ENCODE peak calls at places on chromosome 10, in six cellular contexts. One of them, this sample, is unnamed.
A peak's percentile ranks its signal among the peaks of the same experiment; 100 is the strongest.

GRCh38 chr10:73906524-73907447 is 4.1 kb upstream of the PLAU start:
- DNase-seq in SK-N-SH: no peak
- DNase-seq in HCT116: peak; percentile 91
- DNase-seq in IMR-90: peak; percentile 100
- DNase-seq in K562: no peak
- DNase-seq in GM12878: no peak
- DNase-seq in this sample: peak; percentile 78

GRCh38 chr10:1268856-1269255 is 212.7 kb downstream of the WDR37 start:
- DNase-seq in GM12878: no peak
- DNase-seq in HCT116: no peak
- DNase-seq in IMR-90: no peak
- DNase-seq in SK-N-SH: no peak
- DNase-seq in K562: peak; percentile 42
- DNase-seq in this sample: no peak

GRCh38 chr10:114044251-114045070 is 795 bp downstream of the ADRB1 start:
- DNase-seq in GM12878: no peak
- DNase-seq in HCT116: no peak
- DNase-seq in SK-N-SH: peak; percentile 55
- DNase-seq in IMR-90: no peak
- DNase-seq in K562: no peak
- DNase-seq in this sample: no peak

GRCh38 chr10:33631991-33632390 is 297.5 kb upstream of the NRP1 start:
- DNase-seq in GM12878: no peak
- DNase-seq in K562: no peak
- DNase-seq in IMR-90: no peak
- DNase-seq in HCT116: no peak
- DNase-seq in SK-N-SH: no peak
- DNase-seq in this sample: no peak

GRCh38 chr10:131762789-131763696 is 137.8 kb upstream of the PPP2R2D start:
- DNase-seq in HCT116: no peak
- DNase-seq in IMR-90: no peak
- DNase-seq in GM12878: no peak
- DNase-seq in K562: no peak
- DNase-seq in SK-N-SH: no peak
- DNase-seq in this sample: peak; percentile 35

GRCh38 chr10:114881462-114881861 is 56.5 kb upstream of the TRUB1 start:
- DNase-seq in GM12878: no peak
- DNase-seq in HCT116: no peak
- DNase-seq in IMR-90: no peak
- DNase-seq in SK-N-SH: no peak
- DNase-seq in K562: no peak
- DNase-seq in this sample: no peak

GRCh38 chr10:103835121-103836045 is 20.0 kb downstream of the SH3PXD2A start:
- DNase-seq in SK-N-SH: no peak
- DNase-seq in IMR-90: peak; percentile 87
- DNase-seq in HCT116: no peak
- DNase-seq in GM12878: no peak
- DNase-seq in K562: no peak
- DNase-seq in this sample: no peak

GRCh38 chr10:8992009-8992408 is 937.5 kb downstream of the GATA3 start:
- DNase-seq in SK-N-SH: no peak
- DNase-seq in HCT116: no peak
- DNase-seq in IMR-90: no peak
- DNase-seq in K562: no peak
- DNase-seq in GM12878: no peak
- DNase-seq in this sample: no peak

GRCh38 chr10:75654171-75654772 is 222.8 kb downstream of the LRMDA start:
- DNase-seq in HCT116: no peak
- DNase-seq in SK-N-SH: no peak
- DNase-seq in IMR-90: no peak
- DNase-seq in K562: no peak
- DNase-seq in GM12878: no peak
- DNase-seq in this sample: no peak

GRCh38 chr10:28431139-28431538 is 101.8 kb upstream of the WAC start:
- DNase-seq in SK-N-SH: no peak
- DNase-seq in IMR-90: no peak
- DNase-seq in GM12878: no peak
- DNase-seq in HCT116: no peak
- DNase-seq in K562: no peak
- DNase-seq in this sample: no peak

GRCh38 chr10:69959911-69960310 is 92.7 kb upstream of the MACROH2A2 start:
- DNase-seq in HCT116: no peak
- DNase-seq in SK-N-SH: no peak
- DNase-seq in K562: no peak
- DNase-seq in GM12878: no peak
- DNase-seq in IMR-90: no peak
- DNase-seq in this sample: no peak

GRCh38 chr10:3395487-3395886 is 222.9 kb upstream of the PITRM1 start:
- DNase-seq in GM12878: no peak
- DNase-seq in HCT116: no peak
- DNase-seq in K562: no peak
- DNase-seq in IMR-90: no peak
- DNase-seq in SK-N-SH: peak; percentile 82
- DNase-seq in this sample: no peak

GRCh38 chr10:34528320-34528719 is 286.8 kb downstream of the PARD3 start:
- DNase-seq in K562: no peak
- DNase-seq in SK-N-SH: no peak
- DNase-seq in IMR-90: peak; percentile 93
- DNase-seq in GM12878: no peak
- DNase-seq in HCT116: peak; percentile 92
- DNase-seq in this sample: peak; percentile 66

GRCh38 chr10:117226813-117227451 is 14.0 kb upstream of the SLC18A2 start:
- DNase-seq in GM12878: no peak
- DNase-seq in HCT116: peak; percentile 67
- DNase-seq in IMR-90: no peak
- DNase-seq in K562: peak; percentile 59
- DNase-seq in SK-N-SH: peak; percentile 61
- DNase-seq in this sample: peak; percentile 72

GRCh38 chr10:1022413-1022812 is 3.2 kb downstream of the IDI2 start:
- DNase-seq in SK-N-SH: no peak
- DNase-seq in GM12878: no peak
- DNase-seq in HCT116: no peak
- DNase-seq in IMR-90: no peak
- DNase-seq in K562: no peak
- DNase-seq in this sample: no peak

GRCh38 chr10:96833220-96834001 is 1.3 kb downstream of the LCOR start:
- DNase-seq in SK-N-SH: peak; percentile 47
- DNase-seq in K562: no peak
- DNase-seq in IMR-90: peak; percentile 23
- DNase-seq in HCT116: no peak
- DNase-seq in GM12878: no peak
- DNase-seq in this sample: peak; percentile 24

GRCh38 chr10:13414855-13415254 is 66.8 kb upstream of the SEPHS1 start:
- DNase-seq in IMR-90: no peak
- DNase-seq in HCT116: peak; percentile 43
- DNase-seq in SK-N-SH: peak; percentile 36
- DNase-seq in K562: peak; percentile 24
- DNase-seq in GM12878: no peak
- DNase-seq in this sample: no peak

GRCh38 chr10:120593693-120594092 is 136.7 kb downstream of the PLPP4 start:
- DNase-seq in GM12878: no peak
- DNase-seq in SK-N-SH: no peak
- DNase-seq in HCT116: no peak
- DNase-seq in IMR-90: no peak
- DNase-seq in K562: no peak
- DNase-seq in this sample: no peak

GRCh38 chr10:109958059-109958458 is 34.7 kb upstream of the XPNPEP1 start:
- DNase-seq in GM12878: no peak
- DNase-seq in K562: no peak
- DNase-seq in HCT116: no peak
- DNase-seq in IMR-90: no peak
- DNase-seq in SK-N-SH: no peak
- DNase-seq in this sample: no peak

GRCh38 chr10:68284597-68284996 is 47.3 kb upstream of the HNRNPH3 start:
- DNase-seq in GM12878: no peak
- DNase-seq in IMR-90: peak; percentile 10
- DNase-seq in HCT116: no peak
- DNase-seq in SK-N-SH: no peak
- DNase-seq in K562: no peak
- DNase-seq in this sample: no peak

GRCh38 chr10:122649903-122650302 is 49.7 kb downstream of the C10orf120 start:
- DNase-seq in K562: no peak
- DNase-seq in IMR-90: no peak
- DNase-seq in SK-N-SH: no peak
- DNase-seq in GM12878: no peak
- DNase-seq in HCT116: no peak
- DNase-seq in this sample: no peak

GRCh38 chr10:61793760-61794713 is 107.5 kb upstream of the ARID5B start:
- DNase-seq in K562: no peak
- DNase-seq in GM12878: no peak
- DNase-seq in HCT116: no peak
- DNase-seq in IMR-90: peak; percentile 79
- DNase-seq in SK-N-SH: peak; percentile 11
- DNase-seq in this sample: no peak

GRCh38 chr10:5413012-5413938 is 918 bp downstream of the NET1 start:
- DNase-seq in IMR-90: peak; percentile 30
- DNase-seq in K562: no peak
- DNase-seq in GM12878: no peak
- DNase-seq in HCT116: no peak
- DNase-seq in SK-N-SH: no peak
- DNase-seq in this sample: peak; percentile 31

GRCh38 chr10:132641966-132642731 is 104.6 kb downstream of the INPP5A start:
- DNase-seq in GM12878: no peak
- DNase-seq in HCT116: no peak
- DNase-seq in SK-N-SH: no peak
- DNase-seq in K562: no peak
- DNase-seq in IMR-90: no peak
- DNase-seq in this sample: no peak

GRCh38 chr10:62788861-62789467 is 15.6 kb upstream of the ADO start:
- DNase-seq in HCT116: no peak
- DNase-seq in SK-N-SH: no peak
- DNase-seq in IMR-90: peak; percentile 22
- DNase-seq in GM12878: no peak
- DNase-seq in K562: no peak
- DNase-seq in this sample: no peak

GRCh38 chr10:80464557-80465466 is 10.7 kb downstream of the TSPAN14 start:
- DNase-seq in SK-N-SH: peak; percentile 47
- DNase-seq in GM12878: no peak
- DNase-seq in HCT116: no peak
- DNase-seq in K562: peak; percentile 58
- DNase-seq in IMR-90: peak; percentile 45
- DNase-seq in this sample: no peak
- TF ChIP-seq RAD21 in SK-N-SH: no peak
- TF ChIP-seq RAD21 in GM12878: no peak
- TF ChIP-seq RAD21 in HCT116: no peak
- TF ChIP-seq RAD21 in K562: no peak
- TF ChIP-seq RAD21 in IMR-90: no peak
- TF ChIP-seq RAD21 in this sample: no peak

GRCh38 chr10:29656451-29656992 is 21.8 kb upstream of the SVIL start:
- DNase-seq in IMR-90: no peak
- DNase-seq in GM12878: no peak
- DNase-seq in HCT116: no peak
- DNase-seq in K562: no peak
- DNase-seq in SK-N-SH: no peak
- DNase-seq in this sample: no peak

GRCh38 chr10:29657719-29658274 is 23.0 kb upstream of the SVIL start:
- DNase-seq in SK-N-SH: no peak
- DNase-seq in IMR-90: no peak
- DNase-seq in GM12878: no peak
- DNase-seq in K562: no peak
- DNase-seq in HCT116: no peak
- DNase-seq in this sample: no peak

GRCh38 chr10:29663718-29664117 is 28.9 kb upstream of the SVIL start:
- DNase-seq in HCT116: no peak
- DNase-seq in SK-N-SH: no peak
- DNase-seq in GM12878: no peak
- DNase-seq in K562: no peak
- DNase-seq in IMR-90: no peak
- DNase-seq in this sample: no peak

GRCh38 chr10:29659770-29660097 is 25.0 kb upstream of the SVIL start:
- DNase-seq in GM12878: no peak
- DNase-seq in HCT116: no peak
- DNase-seq in K562: no peak
- DNase-seq in IMR-90: no peak
- DNase-seq in SK-N-SH: no peak
- DNase-seq in this sample: no peak

GRCh38 chr10:29658984-29659769 is 24.4 kb upstream of the SVIL start:
- DNase-seq in K562: no peak
- DNase-seq in HCT116: peak; percentile 97
- DNase-seq in GM12878: peak; percentile 92
- DNase-seq in SK-N-SH: no peak
- DNase-seq in IMR-90: peak; percentile 100
- DNase-seq in this sample: peak; percentile 99
- TF ChIP-seq CTCF in K562: no peak
- TF ChIP-seq CTCF in HCT116: peak; percentile 41
- TF ChIP-seq CTCF in GM12878: no peak
- TF ChIP-seq CTCF in SK-N-SH: peak; percentile 46
- TF ChIP-seq CTCF in IMR-90: peak; percentile 42
- TF ChIP-seq CTCF in this sample: no peak

DNA sequence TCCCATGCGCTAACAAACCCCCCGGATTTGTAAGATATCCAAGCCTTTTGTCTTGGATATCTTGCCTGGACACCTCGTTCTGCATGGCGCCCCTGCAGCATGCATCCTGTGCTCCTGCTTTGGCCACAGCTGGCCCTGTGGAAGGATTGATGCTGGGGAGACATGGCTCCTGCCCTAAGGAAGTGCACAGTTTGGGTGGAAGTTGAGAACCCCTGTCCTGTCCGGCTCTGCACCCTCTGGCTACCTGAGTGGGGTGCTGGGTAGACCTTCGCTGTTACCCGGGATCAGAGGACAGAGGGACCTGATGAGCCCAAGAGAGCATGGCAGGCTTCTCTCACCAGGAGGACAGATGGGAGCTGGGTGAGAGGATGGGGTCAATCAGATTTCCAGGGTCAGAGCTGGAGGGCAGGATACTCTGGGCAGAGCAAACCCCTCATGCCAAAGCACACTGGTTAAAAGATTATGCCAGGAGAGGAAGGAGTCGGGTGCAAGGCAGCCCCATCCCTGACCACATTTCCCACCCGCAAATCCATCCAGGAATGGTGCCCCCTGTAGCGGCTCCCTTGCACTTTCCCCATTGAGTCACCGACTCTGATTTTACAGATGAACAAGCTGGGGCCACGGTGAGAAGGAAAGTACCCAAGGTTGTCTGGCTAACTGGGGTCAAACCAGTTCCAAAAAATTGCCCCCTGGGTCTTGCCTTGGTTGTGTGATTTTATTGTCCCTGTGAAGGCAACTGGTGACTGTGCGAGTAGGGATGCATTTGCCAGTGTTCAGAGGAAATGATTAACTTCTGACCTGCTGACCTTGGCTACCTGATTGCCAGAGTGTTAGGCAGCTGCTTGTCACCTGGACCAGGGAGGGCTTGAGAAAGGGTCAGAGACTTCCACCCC is 290.1 kb upstream of the ZMIZ1 start:
- DNase-seq in GM12878: no peak
- DNase-seq in IMR-90: no peak
- DNase-seq in SK-N-SH: no peak
- DNase-seq in K562: no peak
- DNase-seq in HCT116: no peak
- DNase-seq in this sample: no peak
- TF ChIP-seq RAD21 in GM12878: no peak
- TF ChIP-seq RAD21 in IMR-90: no peak
- TF ChIP-seq RAD21 in SK-N-SH: no peak
- TF ChIP-seq RAD21 in K562: no peak
- TF ChIP-seq RAD21 in HCT116: no peak
- TF ChIP-seq RAD21 in this sample: no peak

GRCh38 chr10:31808258-31809218 is 120.1 kb downstream of the ARHGAP12 start:
- DNase-seq in SK-N-SH: peak; percentile 32
- DNase-seq in K562: peak; percentile 8
- DNase-seq in IMR-90: peak; percentile 80
- DNase-seq in HCT116: peak; percentile 6
- DNase-seq in GM12878: peak; percentile 49
- DNase-seq in this sample: peak; percentile 56
- TF ChIP-seq CTCF in SK-N-SH: peak; percentile 72
- TF ChIP-seq CTCF in K562: peak; percentile 32
- TF ChIP-seq CTCF in IMR-90: peak; percentile 66
- TF ChIP-seq CTCF in HCT116: peak; percentile 64
- TF ChIP-seq CTCF in GM12878: peak; percentile 59
- TF ChIP-seq CTCF in this sample: peak; percentile 81

GRCh38 chr10:7969623-7970022 is 84.9 kb upstream of the GATA3 start:
- DNase-seq in GM12878: no peak
- DNase-seq in HCT116: no peak
- DNase-seq in IMR-90: no peak
- DNase-seq in SK-N-SH: no peak
- DNase-seq in K562: no peak
- DNase-seq in this sample: no peak
- TF ChIP-seq RAD21 in GM12878: no peak
- TF ChIP-seq RAD21 in HCT116: no peak
- TF ChIP-seq RAD21 in IMR-90: no peak
- TF ChIP-seq RAD21 in SK-N-SH: no peak
- TF ChIP-seq RAD21 in K562: no peak
- TF ChIP-seq RAD21 in this sample: no peak